ENCODE peak calls at places on chromosomes 16 and 17, in five cellular contexts. One of them, this sample, is unnamed.

GRCh38 chr17:17808706-17809432 is 27.9 kb downstream of the SREBF1 start:
- DNase-seq in transverse colon: no peak
- DNase-seq in CD8-positive, alpha-beta T cell: no peak
- DNase-seq in A549: no peak
- DNase-seq in nephron progenitor cell: no peak
- DNase-seq in this sample: no peak

GRCh38 chr17:12522743-12523181 is 142.9 kb upstream of the MYOCD start:
- DNase-seq in transverse colon: peak; percentile 51
- DNase-seq in CD8-positive, alpha-beta T cell: no peak
- DNase-seq in nephron progenitor cell: peak; percentile 14
- DNase-seq in A549: peak; percentile 20
- DNase-seq in this sample: no peak

GRCh38 chr17:4881761-4882555 is 17.4 kb upstream of the C17orf107 start:
- DNase-seq in A549: peak; percentile 71
- DNase-seq in transverse colon: peak; percentile 80
- DNase-seq in CD8-positive, alpha-beta T cell: peak; percentile 70
- DNase-seq in nephron progenitor cell: peak; percentile 65
- DNase-seq in this sample: peak; percentile 66

GRCh38 chr16:26816266-26816665 is 250.5 kb upstream of the C16orf82 start:
- DNase-seq in A549: no peak
- DNase-seq in CD8-positive, alpha-beta T cell: no peak
- DNase-seq in transverse colon: no peak
- DNase-seq in nephron progenitor cell: no peak
- DNase-seq in this sample: no peak

GRCh38 chr16:87002717-87003413 is 314.3 kb downstream of the C16orf95 start:
- DNase-seq in A549: no peak
- DNase-seq in CD8-positive, alpha-beta T cell: no peak
- DNase-seq in nephron progenitor cell: no peak
- DNase-seq in transverse colon: no peak
- DNase-seq in this sample: no peak

GRCh38 chr17:35224436-35224835 is 18.4 kb upstream of the SLFN5 start:
- DNase-seq in transverse colon: no peak
- DNase-seq in A549: no peak
- DNase-seq in CD8-positive, alpha-beta T cell: no peak
- DNase-seq in nephron progenitor cell: no peak
- DNase-seq in this sample: no peak

GRCh38 chr16:85174871-85175723 is 62.8 kb upstream of the CIBAR2 start:
- DNase-seq in CD8-positive, alpha-beta T cell: peak; percentile 1
- DNase-seq in A549: no peak
- DNase-seq in nephron progenitor cell: no peak
- DNase-seq in transverse colon: no peak
- DNase-seq in this sample: no peak

GRCh38 chr17:76051571-76051970 is 20.7 kb downstream of the SRP68 start:
- DNase-seq in A549: no peak
- DNase-seq in nephron progenitor cell: no peak
- DNase-seq in CD8-positive, alpha-beta T cell: no peak
- DNase-seq in transverse colon: no peak
- DNase-seq in this sample: no peak

GRCh38 chr17:51298508-51299371 is 38.4 kb downstream of the UTP18 start:
- DNase-seq in CD8-positive, alpha-beta T cell: no peak
- DNase-seq in transverse colon: no peak
- DNase-seq in nephron progenitor cell: no peak
- DNase-seq in A549: peak; percentile 51
- DNase-seq in this sample: peak; percentile 23

GRCh38 chr16:50408001-50408400 is 39.2 kb upstream of the BRD7 start:
- DNase-seq in A549: no peak
- DNase-seq in CD8-positive, alpha-beta T cell: no peak
- DNase-seq in transverse colon: no peak
- DNase-seq in nephron progenitor cell: no peak
- DNase-seq in this sample: no peak

GRCh38 chr17:16918443-16918842 is 53.5 kb downstream of the TNFRSF13B start:
- DNase-seq in CD8-positive, alpha-beta T cell: no peak
- DNase-seq in transverse colon: peak; percentile 8
- DNase-seq in A549: no peak
- DNase-seq in nephron progenitor cell: no peak
- DNase-seq in this sample: no peak

GRCh38 chr16:17590711-17591654 is 120.2 kb upstream of the XYLT1 start:
- DNase-seq in transverse colon: no peak
- DNase-seq in nephron progenitor cell: no peak
- DNase-seq in A549: no peak
- DNase-seq in CD8-positive, alpha-beta T cell: peak; percentile 49
- DNase-seq in this sample: no peak

GRCh38 chr17:73546770-73547345 is 97.4 kb downstream of the SDK2 start:
- DNase-seq in A549: peak; percentile 38
- DNase-seq in transverse colon: peak; percentile 70
- DNase-seq in nephron progenitor cell: peak; percentile 64
- DNase-seq in CD8-positive, alpha-beta T cell: peak; percentile 55
- DNase-seq in this sample: no peak

GRCh38 chr17:76145231-76146052 is 4.4 kb upstream of the FOXJ1 start:
- DNase-seq in CD8-positive, alpha-beta T cell: peak; percentile 69
- DNase-seq in A549: no peak
- DNase-seq in transverse colon: peak; percentile 47
- DNase-seq in nephron progenitor cell: no peak
- DNase-seq in this sample: no peak

GRCh38 chr17:17729620-17730249 is 48.5 kb downstream of the RAI1 start:
- DNase-seq in nephron progenitor cell: peak; percentile 57
- DNase-seq in CD8-positive, alpha-beta T cell: peak; percentile 69
- DNase-seq in transverse colon: peak; percentile 64
- DNase-seq in A549: peak; percentile 79
- DNase-seq in this sample: peak; percentile 33

GRCh38 chr17:80312621-80313135 is 52.0 kb downstream of the RNF213 start:
- DNase-seq in CD8-positive, alpha-beta T cell: no peak
- DNase-seq in nephron progenitor cell: no peak
- DNase-seq in A549: no peak
- DNase-seq in transverse colon: no peak
- DNase-seq in this sample: no peak

GRCh38 chr16:49562228-49562627 is 188.6 kb downstream of the C16orf78 start:
- DNase-seq in nephron progenitor cell: no peak
- DNase-seq in transverse colon: no peak
- DNase-seq in CD8-positive, alpha-beta T cell: no peak
- DNase-seq in A549: no peak
- DNase-seq in this sample: no peak

GRCh38 chr16:71288570-71288889 is 672 bp downstream of the CMTR2 start:
- DNase-seq in nephron progenitor cell: no peak
- DNase-seq in CD8-positive, alpha-beta T cell: no peak
- DNase-seq in transverse colon: no peak
- DNase-seq in A549: no peak
- DNase-seq in this sample: no peak

GRCh38 chr16:84555418-84556196 is 51.1 kb upstream of the MEAK7 start:
- DNase-seq in CD8-positive, alpha-beta T cell: no peak
- DNase-seq in A549: no peak
- DNase-seq in transverse colon: no peak
- DNase-seq in nephron progenitor cell: no peak
- DNase-seq in this sample: no peak

GRCh38 chr17:16817201-16817600 is 127.2 kb downstream of the CCDC144A start:
- DNase-seq in CD8-positive, alpha-beta T cell: no peak
- DNase-seq in A549: no peak
- DNase-seq in nephron progenitor cell: no peak
- DNase-seq in transverse colon: no peak
- DNase-seq in this sample: no peak

GRCh38 chr16:13435415-13435814 is 484.5 kb upstream of the ERCC4 start:
- DNase-seq in transverse colon: no peak
- DNase-seq in A549: no peak
- DNase-seq in CD8-positive, alpha-beta T cell: no peak
- DNase-seq in nephron progenitor cell: no peak
- DNase-seq in this sample: no peak

GRCh38 chr16:13438064-13438463 is 481.9 kb upstream of the ERCC4 start:
- DNase-seq in CD8-positive, alpha-beta T cell: no peak
- DNase-seq in transverse colon: no peak
- DNase-seq in nephron progenitor cell: no peak
- DNase-seq in A549: no peak
- DNase-seq in this sample: no peak

GRCh38 chr16:13436641-13437423 is 483.1 kb upstream of the ERCC4 start:
- DNase-seq in nephron progenitor cell: no peak
- DNase-seq in CD8-positive, alpha-beta T cell: no peak
- DNase-seq in A549: no peak
- DNase-seq in transverse colon: no peak
- DNase-seq in this sample: no peak

GRCh38 chr16:13439766-13440165 is 480.2 kb upstream of the ERCC4 start:
- DNase-seq in transverse colon: no peak
- DNase-seq in CD8-positive, alpha-beta T cell: no peak
- DNase-seq in nephron progenitor cell: no peak
- DNase-seq in A549: no peak
- DNase-seq in this sample: no peak

GRCh38 chr16:13435873-13436474 is 484.0 kb upstream of the ERCC4 start:
- DNase-seq in nephron progenitor cell: no peak
- DNase-seq in CD8-positive, alpha-beta T cell: no peak
- DNase-seq in transverse colon: no peak
- DNase-seq in A549: no peak
- DNase-seq in this sample: peak; percentile 11
- TF ChIP-seq CTCF in nephron progenitor cell: no peak
- TF ChIP-seq CTCF in CD8-positive, alpha-beta T cell: no peak
- TF ChIP-seq CTCF in transverse colon: no peak
- TF ChIP-seq CTCF in A549: no peak
- TF ChIP-seq CTCF in this sample: no peak

GRCh38 chr16:66903544-66904427 is 14.9 kb downstream of the CDH16 start:
- DNase-seq in transverse colon: no peak
- DNase-seq in CD8-positive, alpha-beta T cell: no peak
- DNase-seq in A549: peak; percentile 2
- DNase-seq in nephron progenitor cell: no peak
- DNase-seq in this sample: no peak

GRCh38 chr16:66904428-66904845 is 14.2 kb downstream of the CDH16 start:
- DNase-seq in nephron progenitor cell: no peak
- DNase-seq in CD8-positive, alpha-beta T cell: no peak
- DNase-seq in transverse colon: no peak
- DNase-seq in A549: no peak
- DNase-seq in this sample: no peak

GRCh38 chr16:66900721-66901441 is 17.8 kb downstream of the CDH16 start:
- DNase-seq in CD8-positive, alpha-beta T cell: no peak
- DNase-seq in A549: no peak
- DNase-seq in nephron progenitor cell: no peak
- DNase-seq in transverse colon: peak; percentile 57
- DNase-seq in this sample: no peak

GRCh38 chr16:66901626-66902025 is 17.1 kb downstream of the CDH16 start:
- DNase-seq in A549: no peak
- DNase-seq in transverse colon: no peak
- DNase-seq in nephron progenitor cell: no peak
- DNase-seq in CD8-positive, alpha-beta T cell: no peak
- DNase-seq in this sample: no peak

DNA sequence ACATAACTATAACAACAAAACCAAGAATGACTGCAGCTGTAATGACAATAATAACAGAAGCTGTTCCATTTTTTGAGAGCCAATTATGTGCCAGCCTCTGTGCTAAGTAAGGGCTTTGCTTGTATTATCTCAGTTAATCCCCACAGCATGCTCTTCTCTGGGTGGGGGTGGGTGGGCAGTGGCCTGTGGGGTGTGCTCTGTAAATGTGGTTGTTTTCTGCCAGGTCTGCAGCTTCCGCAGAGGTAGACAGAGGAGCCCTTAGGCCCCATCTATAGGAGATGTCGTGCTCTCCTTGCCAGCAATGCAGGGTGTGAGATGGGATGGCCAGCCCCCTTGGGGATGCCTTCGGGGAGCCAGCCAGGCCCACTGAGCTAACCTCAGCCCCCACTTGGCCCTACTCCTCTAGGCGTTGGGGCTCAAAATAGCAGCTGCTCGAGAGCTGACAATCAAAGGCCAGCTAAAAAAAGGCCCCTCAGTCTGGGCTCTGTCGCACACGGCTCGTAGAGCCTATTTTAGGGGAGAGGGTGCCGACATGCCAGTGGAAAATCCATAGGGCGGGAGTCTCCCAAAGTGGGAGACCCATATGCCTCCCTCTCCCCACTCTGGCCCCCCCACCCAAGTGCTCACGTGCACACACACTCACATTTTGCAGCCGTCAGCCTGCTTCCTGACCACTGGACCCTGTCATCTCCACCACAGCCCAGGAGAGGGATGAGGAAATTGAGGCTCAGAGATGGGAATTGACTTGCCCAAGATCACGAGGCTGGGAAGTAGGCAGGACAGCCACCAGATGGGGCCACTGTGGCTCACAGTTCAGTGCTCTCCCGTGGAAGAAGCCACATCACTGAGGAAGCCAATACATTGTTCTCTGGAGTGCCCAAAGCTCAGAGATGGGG is 15.8 kb downstream of the CDH16 start:
- DNase-seq in A549: no peak
- DNase-seq in CD8-positive, alpha-beta T cell: no peak
- DNase-seq in transverse colon: no peak
- DNase-seq in nephron progenitor cell: no peak
- DNase-seq in this sample: no peak
- TF ChIP-seq CTCF in A549: no peak
- TF ChIP-seq CTCF in CD8-positive, alpha-beta T cell: no peak
- TF ChIP-seq CTCF in transverse colon: no peak
- TF ChIP-seq CTCF in nephron progenitor cell: no peak
- TF ChIP-seq CTCF in this sample: no peak

GRCh38 chr17:42313389-42313772 is 25.1 kb downstream of the STAT5A start:
- DNase-seq in CD8-positive, alpha-beta T cell: no peak
- DNase-seq in A549: no peak
- DNase-seq in transverse colon: no peak
- DNase-seq in nephron progenitor cell: no peak
- DNase-seq in this sample: no peak
- TF ChIP-seq CTCF in CD8-positive, alpha-beta T cell: no peak
- TF ChIP-seq CTCF in A549: no peak
- TF ChIP-seq CTCF in transverse colon: no peak
- TF ChIP-seq CTCF in nephron progenitor cell: no peak
- TF ChIP-seq CTCF in this sample: no peak

DNA sequence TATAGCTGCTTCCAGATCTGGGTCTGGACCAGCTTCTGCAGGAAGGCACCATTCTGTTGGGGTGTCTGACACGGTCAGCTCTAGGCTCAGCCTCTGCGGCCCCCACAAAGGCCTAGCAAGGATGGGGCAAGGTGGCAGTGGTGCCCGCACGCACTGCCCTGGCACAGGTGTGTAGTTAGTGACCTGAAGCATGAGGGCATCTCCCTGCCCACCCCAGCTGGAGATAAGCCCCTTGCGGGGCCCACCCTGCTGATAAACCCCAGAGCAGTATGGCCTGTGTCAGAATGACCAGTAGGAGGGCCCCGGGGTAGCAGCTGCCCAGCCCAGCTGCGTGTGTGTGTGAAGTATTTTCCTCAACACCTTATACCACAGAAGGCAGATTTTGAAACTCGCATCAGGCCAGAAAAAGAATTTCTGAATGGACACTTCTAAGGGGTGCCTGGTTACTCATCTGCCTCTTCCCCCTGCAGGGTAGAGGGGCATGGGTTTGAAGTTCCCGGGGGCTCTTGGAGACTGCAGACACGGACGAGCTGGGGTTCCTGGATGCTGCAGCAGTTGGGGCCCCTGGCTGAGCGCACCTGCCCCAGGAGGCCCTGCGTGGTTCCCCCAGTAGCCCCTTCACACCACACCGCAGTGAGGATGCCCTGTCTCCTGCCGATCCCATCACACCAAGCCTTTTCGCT is 4.6 kb downstream of the ARHGDIA start:
- DNase-seq in A549: no peak
- DNase-seq in nephron progenitor cell: no peak
- DNase-seq in CD8-positive, alpha-beta T cell: peak; percentile 18
- DNase-seq in transverse colon: no peak
- DNase-seq in this sample: no peak
- TF ChIP-seq CTCF in A549: no peak
- TF ChIP-seq CTCF in nephron progenitor cell: no peak
- TF ChIP-seq CTCF in CD8-positive, alpha-beta T cell: no peak
- TF ChIP-seq CTCF in transverse colon: no peak
- TF ChIP-seq CTCF in this sample: no peak

GRCh38 chr16:4137438-4137837 is 21.2 kb upstream of the ADCY9 start:
- DNase-seq in transverse colon: no peak
- DNase-seq in A549: no peak
- DNase-seq in CD8-positive, alpha-beta T cell: no peak
- DNase-seq in nephron progenitor cell: no peak
- DNase-seq in this sample: no peak
- TF ChIP-seq CTCF in transverse colon: no peak
- TF ChIP-seq CTCF in A549: no peak
- TF ChIP-seq CTCF in CD8-positive, alpha-beta T cell: no peak
- TF ChIP-seq CTCF in nephron progenitor cell: no peak
- TF ChIP-seq CTCF in this sample: no peak